ENCODE peak calls at places on chromosome 7, in eight cellular contexts. B is HCT116, V is A549, M is endothelial cell of umbilical vein, F is K562, N is HepG2, W is H1, L is GM12878. C is an unnamed sample.

GRCh38 chr7:157612664-157613561 is 276.1 kb downstream of the DNAJB6 start:
- DNase-seq in B (no peak), V (no peak), M (no peak), F (no peak), N (no peak), W (peak), L (no peak), C (peak)

GRCh38 chr7:93249749-93250148 is 17.6 kb downstream of the VPS50 start:
- DNase-seq in B (no peak), V (no peak), M (no peak), F (no peak), N (no peak), W (no peak), L (no peak), C (no peak)

GRCh38 chr7:41943098-41943577 is 240.2 kb upstream of the INHBA start:
- DNase-seq in B (peak), V (peak), M (peak), F (peak), N (peak), W (peak), L (peak), C (peak)

GRCh38 chr7:36970551-36971514 is 246.5 kb upstream of the AOAH start:
- DNase-seq in B (no peak), V (no peak), M (no peak), F (no peak), N (peak), W (no peak), L (no peak), C (no peak)

GRCh38 chr7:20157456-20157855 is 59.7 kb downstream of the MACC1 start:
- DNase-seq in B (no peak), V (no peak), M (no peak), F (no peak), N (no peak), W (no peak), L (no peak), C (no peak)

GRCh38 chr7:47211467-47212121 is 370.3 kb downstream of the TNS3 start:
- DNase-seq in B (no peak), V (no peak), M (no peak), F (peak), N (no peak), W (no peak), L (no peak), C (no peak)

GRCh38 chr7:45579386-45579785 is 5.2 kb downstream of the ADCY1 start:
- DNase-seq in B (no peak), V (no peak), M (no peak), F (no peak), N (no peak), W (no peak), L (no peak), C (peak)

GRCh38 chr7:101814081-101814995 is 3.1 kb upstream of the CUX1 start:
- DNase-seq in B (no peak), V (peak), M (peak), F (peak), N (peak), W (peak), L (no peak), C (peak)

GRCh38 chr7:75967573-75967997 is 26.8 kb downstream of the TMEM120A start:
- DNase-seq in B (no peak), V (no peak), M (peak), F (no peak), N (no peak), W (no peak), L (no peak), C (peak)

GRCh38 chr7:98911936-98912335 is 33.6 kb downstream of the TRRAP start:
- DNase-seq in B (no peak), V (no peak), M (no peak), F (no peak), N (no peak), W (no peak), L (no peak), C (no peak)

GRCh38 chr7:82578430-82578829 is 134.9 kb upstream of the CACNA2D1 start:
- DNase-seq in B (no peak), V (peak), M (peak), F (no peak), N (no peak), W (no peak), L (no peak), C (no peak)

GRCh38 chr7:28355553-28356319 is 56.6 kb upstream of the CREB5 start:
- DNase-seq in B (no peak), V (no peak), M (no peak), F (no peak), N (no peak), W (no peak), L (no peak), C (no peak)

GRCh38 chr7:68121056-68121455 is 1124.4 kb downstream of the TYW1 start:
- DNase-seq in B (no peak), V (no peak), M (no peak), F (no peak), N (no peak), W (no peak), L (no peak), C (no peak)

GRCh38 chr7:151819826-151820225 is 57.1 kb downstream of the PRKAG2 start:
- DNase-seq in B (no peak), V (no peak), M (no peak), F (no peak), N (no peak), W (no peak), L (no peak), C (no peak)

GRCh38 chr7:152523916-152524315 is 88.1 kb upstream of the KMT2C start:
- DNase-seq in B (no peak), V (no peak), M (no peak), F (no peak), N (no peak), W (no peak), L (no peak), C (no peak)

GRCh38 chr7:14717711-14718304 is 184.7 kb downstream of the DGKB start:
- DNase-seq in B (no peak), V (no peak), M (peak), F (no peak), N (no peak), W (no peak), L (no peak), C (peak)

GRCh38 chr7:30921951-30922401 is 10.3 kb downstream of the AQP1 start:
- DNase-seq in B (no peak), V (no peak), M (no peak), F (no peak), N (no peak), W (peak), L (no peak), C (no peak)

GRCh38 chr7:28002638-28003037 is 178.0 kb downstream of the JAZF1 start:
- DNase-seq in B (no peak), V (peak), M (peak), F (peak), N (no peak), W (no peak), L (no peak), C (peak)

GRCh38 chr7:6447589-6448210 is at the start of gene DAGLB:
- DNase-seq in B (peak), V (peak), M (peak), F (peak), N (peak), W (peak), L (peak), C (peak)
- TF ChIP-seq POLR2A in B (peak), V (peak), M (peak), F (peak), N (peak), W (peak), L (peak), C (peak)

GRCh38 chr7:2794836-2795636 is 49.1 kb downstream of the GNA12 start:
- DNase-seq in B (no peak), V (no peak), M (no peak), F (no peak), N (no peak), W (no peak), L (no peak), C (no peak)
- TF ChIP-seq MAX in B (no peak), V (no peak), M (no peak), F (no peak), N (no peak), W (no peak), L (no peak), C (no peak)

GRCh38 chr7:128349121-128349825 is 5.6 kb upstream of the RBM28 start:
- DNase-seq in B (no peak), V (no peak), M (no peak), F (no peak), N (no peak), W (no peak), L (no peak), C (no peak)

GRCh38 chr7:128344431-128344774 is 695 bp upstream of the RBM28 start:
- DNase-seq in B (no peak), V (no peak), M (no peak), F (no peak), N (no peak), W (no peak), L (no peak), C (no peak)

GRCh38 chr7:128341733-128342132 is 2.0 kb downstream of the RBM28 start:
- DNase-seq in B (no peak), V (no peak), M (no peak), F (no peak), N (no peak), W (no peak), L (no peak), C (no peak)

GRCh38 chr7:128347573-128348147 is 4.0 kb upstream of the RBM28 start:
- DNase-seq in B (peak), V (peak), M (peak), F (peak), N (peak), W (peak), L (no peak), C (peak)

DNA sequence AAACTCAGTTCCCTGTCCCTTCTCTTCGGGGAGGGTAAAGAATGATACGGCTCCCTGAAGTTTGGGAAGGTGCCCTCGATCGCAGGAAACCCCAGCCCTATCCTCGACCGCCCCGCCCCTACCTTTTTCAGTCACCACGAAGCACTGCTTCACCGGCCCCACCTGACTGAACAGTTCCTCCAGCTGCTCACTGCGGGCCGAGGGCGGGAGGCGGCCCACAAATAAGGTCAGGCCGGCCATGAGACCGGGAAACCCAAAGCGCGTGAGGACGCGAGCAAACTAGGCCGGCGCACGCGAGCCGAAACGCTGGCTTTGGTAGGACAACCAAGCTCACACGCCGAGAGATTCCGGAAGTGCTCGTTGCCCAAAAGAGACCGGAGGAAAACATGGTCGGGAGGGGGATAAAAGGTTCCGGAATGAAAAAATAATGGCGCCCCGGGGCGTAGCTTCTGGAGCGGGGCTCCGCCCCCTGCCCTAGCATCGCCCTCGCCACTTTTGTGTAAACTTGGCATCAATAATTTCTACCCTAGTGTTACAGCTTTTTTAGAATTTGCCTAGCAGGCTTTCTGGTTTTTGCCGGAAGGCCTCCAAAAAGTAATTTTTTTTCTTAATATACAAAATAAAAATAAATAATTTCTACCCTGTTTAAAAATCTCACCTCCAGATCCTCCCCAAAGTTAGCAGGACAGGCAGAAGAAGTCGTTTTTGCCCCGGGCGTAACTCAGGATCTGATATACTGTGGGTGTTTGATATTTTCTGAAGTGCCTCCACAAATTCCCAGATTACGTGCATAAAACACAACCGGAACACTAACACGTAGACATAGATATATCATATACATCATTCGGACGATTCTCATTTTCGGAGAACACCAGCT is at the start of gene RBM28:
- DNase-seq in B (peak), V (peak), M (peak), F (peak), N (peak), W (peak), L (peak), C (peak)
- TF ChIP-seq POLR2A in B (peak), V (peak), M (peak), F (peak), N (peak), W (peak), L (peak), C (peak)

DNA sequence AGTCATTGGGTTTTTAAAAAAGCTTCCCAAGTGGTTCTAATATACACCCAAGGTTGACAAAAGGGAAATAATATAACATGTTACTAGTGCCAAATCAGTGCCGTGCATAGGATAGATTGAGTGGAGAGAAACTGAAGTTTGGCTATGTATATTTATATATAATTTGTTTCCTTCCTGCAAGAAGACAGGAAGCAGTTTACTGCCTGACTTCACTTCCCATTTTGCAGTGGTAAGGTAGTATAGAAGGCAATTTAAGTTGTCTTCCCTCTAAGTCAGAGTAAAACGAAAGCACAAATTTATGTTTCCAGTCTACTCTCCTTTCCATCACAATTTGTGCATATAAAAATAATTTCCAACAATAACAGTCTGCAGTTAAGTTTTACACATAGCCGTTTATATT is 3.4 kb upstream of the HYCC1 start:
- DNase-seq in B (no peak), V (no peak), M (no peak), F (no peak), N (no peak), W (no peak), L (no peak), C (peak)
- TF ChIP-seq MAX in B (no peak), V (no peak), M (no peak), F (no peak), N (no peak), W (no peak), L (no peak), C (no peak)

DNA sequence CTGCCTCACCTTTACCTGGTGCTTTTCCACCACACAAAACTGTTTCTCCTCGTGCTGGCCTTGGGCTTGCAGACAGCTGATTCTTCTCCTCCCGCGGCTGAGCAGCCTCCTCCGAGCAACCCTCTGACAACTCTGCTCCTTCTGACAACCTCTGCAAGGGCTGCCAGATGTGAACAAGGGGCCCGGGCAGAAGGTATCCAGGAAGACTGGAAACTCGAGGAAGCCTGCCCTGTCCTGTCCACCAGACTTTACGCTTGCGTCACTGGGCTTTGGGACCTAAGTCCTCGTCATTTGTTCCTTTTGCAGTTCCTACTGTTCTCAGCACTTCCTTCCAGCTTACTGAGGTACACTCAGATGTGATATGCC is 82.1 kb downstream of the EGFR start:
- DNase-seq in B (no peak), V (no peak), M (no peak), F (no peak), N (no peak), W (no peak), L (no peak), C (no peak)
- TF ChIP-seq POLR2A in B (no peak), V (no peak), M (no peak), F (no peak), N (no peak), W (no peak), L (no peak), C (no peak)

GRCh38 chr7:103577059-103577458 is 131.1 kb upstream of the SLC26A5 start:
- DNase-seq in B (no peak), V (no peak), M (no peak), F (no peak), N (no peak), W (no peak), L (no peak), C (no peak)

GRCh38 chr7:103571591-103571990 is 125.6 kb upstream of the SLC26A5 start:
- DNase-seq in B (no peak), V (no peak), M (no peak), F (no peak), N (no peak), W (no peak), L (no peak), C (no peak)

GRCh38 chr7:103573479-103574058 is 127.6 kb upstream of the SLC26A5 start:
- DNase-seq in B (peak), V (peak), M (peak), F (peak), N (peak), W (no peak), L (no peak), C (peak)

GRCh38 chr7:103574536-103574935 is 128.5 kb upstream of the SLC26A5 start:
- DNase-seq in B (no peak), V (no peak), M (no peak), F (no peak), N (no peak), W (no peak), L (no peak), C (no peak)

GRCh38 chr7:103576616-103577015 is 130.6 kb upstream of the SLC26A5 start:
- DNase-seq in B (no peak), V (no peak), M (no peak), F (no peak), N (no peak), W (no peak), L (no peak), C (no peak)
- TF ChIP-seq MAX in B (no peak), V (no peak), M (no peak), F (no peak), N (no peak), W (no peak), L (no peak), C (no peak)

DNA sequence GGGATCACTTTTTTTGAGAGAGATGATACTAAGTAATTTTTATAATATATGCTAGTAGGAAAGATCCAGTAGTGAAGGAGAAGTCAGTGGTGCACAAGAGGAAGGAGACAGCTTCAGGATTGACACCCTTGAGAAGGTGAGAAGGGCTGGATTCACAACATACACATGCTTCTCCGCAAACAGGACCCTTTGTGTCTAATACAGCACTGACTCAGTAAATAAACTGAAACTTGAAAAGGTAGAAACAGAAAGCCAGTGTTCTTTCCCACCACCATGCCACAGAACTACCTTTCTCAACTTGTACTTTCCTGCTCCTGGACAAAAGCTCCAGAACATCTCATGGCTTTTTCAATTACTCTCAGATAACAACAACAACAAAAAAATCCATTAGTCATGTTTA is 104.6 kb upstream of the IL6 start:
- DNase-seq in B (no peak), V (no peak), M (no peak), F (no peak), N (no peak), W (no peak), L (no peak), C (no peak)
- TF ChIP-seq POLR2A in B (no peak), V (no peak), M (no peak), F (no peak), N (no peak), W (no peak), L (no peak), C (no peak)